ENCODE peak calls at places on chromosomes 6 and 20, in six cellular contexts. One of them, this sample, is unnamed. For H3K27me3, the result is how much of the 10 kb centered on the place peaks cover.

GRCh38 chr20:6731951-6732580 is 35.4 kb upstream of the BMP2 start:
- DNase-seq in cardiac muscle cell: no peak
- DNase-seq in RWPE2: no peak
- DNase-seq in prostate gland: no peak
- DNase-seq in A673: no peak
- DNase-seq in tibial nerve: peak
- DNase-seq in this sample: no peak

GRCh38 chr6:41097467-41098090 is 24.8 kb downstream of the NFYA start:
- DNase-seq in prostate gland: no peak
- DNase-seq in RWPE2: no peak
- DNase-seq in A673: peak
- DNase-seq in tibial nerve: no peak
- DNase-seq in cardiac muscle cell: peak
- DNase-seq in this sample: no peak

GRCh38 chr20:37285664-37286374 is 3.6 kb upstream of the MANBAL start:
- DNase-seq in tibial nerve: no peak
- DNase-seq in A673: peak
- DNase-seq in prostate gland: no peak
- DNase-seq in cardiac muscle cell: no peak
- DNase-seq in RWPE2: peak
- DNase-seq in this sample: no peak

GRCh38 chr6:5345324-5345723 is 84.0 kb downstream of the FARS2 start:
- DNase-seq in RWPE2: no peak
- DNase-seq in prostate gland: no peak
- DNase-seq in tibial nerve: no peak
- DNase-seq in cardiac muscle cell: no peak
- DNase-seq in A673: no peak
- DNase-seq in this sample: no peak

GRCh38 chr6:36852481-36853147 is 13.4 kb upstream of the CPNE5 start:
- DNase-seq in A673: peak
- DNase-seq in tibial nerve: no peak
- DNase-seq in cardiac muscle cell: peak
- DNase-seq in prostate gland: no peak
- DNase-seq in RWPE2: no peak
- DNase-seq in this sample: no peak

GRCh38 chr20:57507477-57507876 is 17.5 kb downstream of the CTCFL start:
- DNase-seq in RWPE2: no peak
- DNase-seq in cardiac muscle cell: peak
- DNase-seq in prostate gland: no peak
- DNase-seq in A673: no peak
- DNase-seq in tibial nerve: no peak
- DNase-seq in this sample: no peak

GRCh38 chr20:62156592-62157386 is 13.2 kb downstream of the SS18L1 start:
- DNase-seq in prostate gland: peak
- DNase-seq in tibial nerve: peak
- DNase-seq in RWPE2: peak
- DNase-seq in cardiac muscle cell: peak
- DNase-seq in A673: peak
- DNase-seq in this sample: no peak

GRCh38 chr6:153056308-153056707 is 53.8 kb upstream of the MTRF1L start:
- DNase-seq in tibial nerve: no peak
- DNase-seq in A673: no peak
- DNase-seq in RWPE2: no peak
- DNase-seq in cardiac muscle cell: no peak
- DNase-seq in prostate gland: no peak
- DNase-seq in this sample: no peak

GRCh38 chr6:26599591-26599990 is 2.8 kb downstream of the ABT1 start:
- DNase-seq in cardiac muscle cell: no peak
- DNase-seq in prostate gland: no peak
- DNase-seq in RWPE2: no peak
- DNase-seq in A673: no peak
- DNase-seq in tibial nerve: no peak
- DNase-seq in this sample: no peak

GRCh38 chr6:76770166-76770565 is 693.1 kb downstream of the HTR1B start:
- DNase-seq in tibial nerve: no peak
- DNase-seq in A673: no peak
- DNase-seq in prostate gland: no peak
- DNase-seq in cardiac muscle cell: peak
- DNase-seq in RWPE2: no peak
- DNase-seq in this sample: no peak

GRCh38 chr6:34055223-34055933 is 90.5 kb downstream of the GRM4 start:
- DNase-seq in tibial nerve: peak
- DNase-seq in prostate gland: peak
- DNase-seq in cardiac muscle cell: peak
- DNase-seq in RWPE2: no peak
- DNase-seq in A673: peak
- DNase-seq in this sample: no peak

GRCh38 chr20:63084563-63084927 is 77.8 kb upstream of the BHLHE23 start:
- DNase-seq in tibial nerve: no peak
- DNase-seq in A673: no peak
- DNase-seq in cardiac muscle cell: no peak
- DNase-seq in prostate gland: no peak
- DNase-seq in RWPE2: peak
- DNase-seq in this sample: no peak

GRCh38 chr6:140316966-140317365 is 942.5 kb upstream of the CITED2 start:
- DNase-seq in RWPE2: no peak
- DNase-seq in A673: no peak
- DNase-seq in prostate gland: no peak
- DNase-seq in cardiac muscle cell: no peak
- DNase-seq in tibial nerve: no peak
- DNase-seq in this sample: no peak

GRCh38 chr20:25695532-25696383 is 895 bp downstream of the ZNF337 start:
- DNase-seq in tibial nerve: no peak
- DNase-seq in A673: peak
- DNase-seq in cardiac muscle cell: no peak
- DNase-seq in RWPE2: no peak
- DNase-seq in prostate gland: no peak
- DNase-seq in this sample: no peak

GRCh38 chr20:19783966-19784401 is 25.9 kb downstream of the RIN2 start:
- DNase-seq in cardiac muscle cell: peak
- DNase-seq in RWPE2: peak
- DNase-seq in tibial nerve: no peak
- DNase-seq in A673: no peak
- DNase-seq in prostate gland: peak
- DNase-seq in this sample: no peak

GRCh38 chr6:97653517-97653916 is 370.5 kb upstream of the MMS22L start:
- DNase-seq in cardiac muscle cell: no peak
- DNase-seq in A673: peak
- DNase-seq in prostate gland: no peak
- DNase-seq in tibial nerve: no peak
- DNase-seq in RWPE2: no peak
- DNase-seq in this sample: no peak

GRCh38 chr6:166849762-166850181 is 106.6 kb downstream of the RNASET2 start:
- DNase-seq in RWPE2: no peak
- DNase-seq in cardiac muscle cell: peak
- DNase-seq in tibial nerve: no peak
- DNase-seq in prostate gland: no peak
- DNase-seq in A673: no peak
- DNase-seq in this sample: no peak

GRCh38 chr6:137491478-137491877 is 2.7 kb downstream of the OLIG3 start:
- DNase-seq in prostate gland: no peak
- DNase-seq in A673: no peak
- DNase-seq in RWPE2: no peak
- DNase-seq in cardiac muscle cell: no peak
- DNase-seq in tibial nerve: no peak
- DNase-seq in this sample: no peak

GRCh38 chr20:23434521-23435313 is 4.8 kb upstream of the CSTL1 start:
- DNase-seq in cardiac muscle cell: no peak
- DNase-seq in prostate gland: no peak
- DNase-seq in tibial nerve: no peak
- DNase-seq in A673: no peak
- DNase-seq in RWPE2: no peak
- DNase-seq in this sample: no peak

GRCh38 chr20:62938105-62938888 is at the start of gene GID8:
- DNase-seq in A673: peak
- DNase-seq in tibial nerve: no peak
- DNase-seq in RWPE2: peak
- DNase-seq in cardiac muscle cell: peak
- DNase-seq in prostate gland: peak
- DNase-seq in this sample: no peak

GRCh38 chr6:129978148-129978916 is 40.0 kb upstream of the L3MBTL3 start:
- DNase-seq in cardiac muscle cell: no peak
- DNase-seq in tibial nerve: no peak
- DNase-seq in RWPE2: no peak
- DNase-seq in A673: no peak
- DNase-seq in prostate gland: no peak
- DNase-seq in this sample: no peak

GRCh38 chr20:38870733-38871559 is 55.3 kb upstream of the FAM83D start:
- DNase-seq in tibial nerve: no peak
- DNase-seq in prostate gland: no peak
- DNase-seq in RWPE2: peak
- DNase-seq in A673: no peak
- DNase-seq in cardiac muscle cell: no peak
- DNase-seq in this sample: peak

DNA sequence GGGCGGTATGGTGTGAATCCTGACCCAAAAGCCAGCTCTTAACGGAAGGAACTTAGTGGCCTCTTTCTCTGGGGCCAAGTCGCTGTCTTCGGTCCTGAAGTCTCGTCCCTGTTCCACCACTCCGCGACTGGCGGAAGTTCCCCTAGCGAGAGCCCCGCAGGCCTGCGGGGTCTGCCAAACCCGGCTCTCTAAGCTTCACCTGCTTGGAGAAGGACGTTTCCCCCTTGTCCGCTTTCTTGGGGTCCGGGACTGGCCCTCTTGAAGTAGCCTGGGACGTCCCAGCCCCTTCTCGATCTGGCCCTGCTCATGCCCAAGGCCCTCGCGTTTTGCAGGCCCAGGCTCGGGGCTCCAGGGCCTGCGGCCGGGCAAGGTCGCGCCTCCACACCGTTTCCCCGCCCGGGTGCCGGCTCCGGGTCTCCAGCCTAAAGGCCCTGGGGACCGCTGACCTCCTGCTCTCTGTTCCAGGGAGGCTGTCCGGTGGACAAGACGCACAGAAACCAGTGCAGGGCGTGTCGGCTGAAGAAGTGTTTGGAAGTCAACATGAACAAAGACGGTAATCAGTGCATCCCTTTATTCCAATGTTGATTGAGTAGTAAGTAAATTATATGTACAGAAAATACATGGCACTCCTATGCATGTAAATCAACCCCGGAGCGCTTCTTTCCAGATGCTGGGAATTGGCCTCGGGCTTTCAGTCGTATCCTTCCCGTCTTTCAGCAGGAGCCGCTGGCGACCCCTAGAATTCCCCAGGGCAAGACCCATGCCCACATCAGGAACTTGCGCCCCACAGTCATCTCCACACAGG is 8.8 kb downstream of the NR2E1 start:
- DNase-seq in RWPE2: no peak
- DNase-seq in tibial nerve: no peak
- DNase-seq in A673: no peak
- DNase-seq in prostate gland: no peak
- DNase-seq in cardiac muscle cell: peak
- DNase-seq in this sample: no peak
- TF ChIP-seq CTCF in RWPE2: no peak
- TF ChIP-seq CTCF in tibial nerve: no peak
- TF ChIP-seq CTCF in A673: no peak
- TF ChIP-seq CTCF in prostate gland: no peak
- TF ChIP-seq CTCF in cardiac muscle cell: no peak
- TF ChIP-seq CTCF in this sample: no peak

DNA sequence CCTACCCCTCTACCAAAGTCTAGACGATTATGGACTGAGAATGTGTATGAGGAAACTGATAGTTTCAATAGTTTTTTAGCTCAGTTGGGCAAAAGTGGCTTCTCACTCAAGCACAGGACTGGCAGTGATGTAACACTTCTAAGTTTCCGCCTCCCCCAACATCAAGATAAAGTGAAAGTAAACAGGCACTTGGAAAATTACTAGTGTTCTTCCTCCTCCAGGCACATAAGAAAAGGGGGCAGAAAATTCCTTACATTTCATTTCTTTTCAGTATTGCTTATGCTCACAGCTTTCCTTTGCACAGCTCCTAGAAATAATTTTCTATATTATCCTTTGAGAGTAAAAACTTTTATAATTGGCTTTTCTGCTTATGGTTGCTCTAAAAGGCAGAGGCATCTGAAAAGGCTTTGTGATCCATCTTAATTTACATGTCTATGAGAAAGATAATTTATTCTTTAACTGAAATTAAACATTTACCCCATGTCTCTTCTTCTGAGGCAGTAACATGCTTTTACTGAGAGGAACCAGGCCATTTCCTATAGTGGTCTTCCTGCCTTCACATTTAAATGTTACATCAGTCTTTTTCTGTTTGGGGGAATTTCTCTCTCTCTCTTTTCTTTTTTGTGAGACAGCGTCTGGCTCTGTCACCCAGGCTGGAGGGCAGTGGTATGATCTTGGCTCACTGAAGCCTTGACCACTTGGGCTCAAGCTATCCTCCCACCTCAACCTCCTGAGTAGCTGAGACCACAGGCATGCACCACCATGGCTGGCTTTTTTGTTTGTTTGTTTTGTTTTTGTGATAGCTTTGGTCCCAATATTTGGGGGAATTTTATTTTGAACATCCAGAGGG is 65.0 kb upstream of the EEF1A1 start:
- DNase-seq in prostate gland: peak
- DNase-seq in RWPE2: no peak
- DNase-seq in A673: peak
- DNase-seq in tibial nerve: peak
- DNase-seq in cardiac muscle cell: peak
- DNase-seq in this sample: peak
- H3K4me3 ChIP-seq in prostate gland: peak
- H3K4me3 ChIP-seq in RWPE2: peak
- H3K4me3 ChIP-seq in A673: peak
- H3K4me3 ChIP-seq in tibial nerve: peak
- H3K4me3 ChIP-seq in cardiac muscle cell: no peak
- H3K4me3 ChIP-seq in this sample: peak

GRCh38 chr20:46014517-46015396 is 6.0 kb downstream of the MMP9 start:
- DNase-seq in tibial nerve: no peak
- DNase-seq in prostate gland: no peak
- DNase-seq in A673: no peak
- DNase-seq in RWPE2: no peak
- DNase-seq in cardiac muscle cell: no peak
- DNase-seq in this sample: no peak
- H3K27me3 ChIP-seq in tibial nerve: half or more
- H3K27me3 ChIP-seq in prostate gland: under half
- H3K27me3 ChIP-seq in A673: under half
- H3K27me3 ChIP-seq in RWPE2: under half
- H3K27me3 ChIP-seq in cardiac muscle cell: under half
- H3K27me3 ChIP-seq in this sample: half or more

GRCh38 chr6:157019115-157019628 is 242.0 kb downstream of the ARID1B start:
- DNase-seq in tibial nerve: no peak
- DNase-seq in cardiac muscle cell: no peak
- DNase-seq in A673: peak
- DNase-seq in RWPE2: no peak
- DNase-seq in prostate gland: no peak
- DNase-seq in this sample: no peak

GRCh38 chr6:157019733-157020132 is 242.6 kb downstream of the ARID1B start:
- DNase-seq in A673: peak
- DNase-seq in tibial nerve: no peak
- DNase-seq in RWPE2: no peak
- DNase-seq in cardiac muscle cell: peak
- DNase-seq in prostate gland: no peak
- DNase-seq in this sample: no peak

GRCh38 chr6:157020398-157021266 is 243.5 kb downstream of the ARID1B start:
- DNase-seq in prostate gland: peak
- DNase-seq in RWPE2: peak
- DNase-seq in tibial nerve: peak
- DNase-seq in A673: peak
- DNase-seq in cardiac muscle cell: peak
- DNase-seq in this sample: no peak

GRCh38 chr6:157022022-157022740 is 245.0 kb downstream of the ARID1B start:
- DNase-seq in tibial nerve: peak
- DNase-seq in prostate gland: peak
- DNase-seq in RWPE2: peak
- DNase-seq in cardiac muscle cell: peak
- DNase-seq in A673: peak
- DNase-seq in this sample: peak

GRCh38 chr6:157021267-157022021 is 244.3 kb downstream of the ARID1B start:
- DNase-seq in prostate gland: peak
- DNase-seq in tibial nerve: peak
- DNase-seq in cardiac muscle cell: peak
- DNase-seq in RWPE2: peak
- DNase-seq in A673: peak
- DNase-seq in this sample: peak
- TF ChIP-seq CTCF in prostate gland: peak
- TF ChIP-seq CTCF in tibial nerve: peak
- TF ChIP-seq CTCF in cardiac muscle cell: peak
- TF ChIP-seq CTCF in RWPE2: peak
- TF ChIP-seq CTCF in A673: peak
- TF ChIP-seq CTCF in this sample: no peak